ENCODE peak calls at places on chromosomes 5 and 9, in six cellular contexts. V, G, F, N, L and E are unnamed samples.

GRCh38 chr9:37259906-37260305 is 139.5 kb downstream of the ZCCHC7 start:
- DNase-seq in V (no peak), G (no peak), F (no peak), N (no peak), L (no peak), E (no peak)

GRCh38 chr9:124038790-124039633 is 27.4 kb downstream of the LHX2 start:
- DNase-seq in V (no peak), G (no peak), F (no peak), N (no peak), L (no peak), E (no peak)

GRCh38 chr9:75152416-75152815 is 64.1 kb downstream of the OSTF1 start:
- DNase-seq in V (no peak), G (no peak), F (peak), N (no peak), L (no peak), E (no peak)

GRCh38 chr9:131986576-131986975 is 93.1 kb downstream of the MED27 start:
- DNase-seq in V (no peak), G (no peak), F (no peak), N (no peak), L (no peak), E (no peak)

GRCh38 chr5:123530728-123531127 is 18.8 kb downstream of the CSNK1G3 start:
- DNase-seq in V (no peak), G (no peak), F (no peak), N (peak), L (no peak), E (no peak)

GRCh38 chr5:77168187-77168883 is 42.1 kb upstream of the PDE8B start:
- DNase-seq in V (no peak), G (no peak), F (no peak), N (no peak), L (no peak), E (peak)

GRCh38 chr9:126117631-126118030 is 209.0 kb upstream of the MVB12B start:
- DNase-seq in V (no peak), G (no peak), F (no peak), N (no peak), L (no peak), E (no peak)

GRCh38 chr9:7523644-7524043 is 275.9 kb downstream of the DMAC1 start:
- DNase-seq in V (peak), G (no peak), F (no peak), N (no peak), L (no peak), E (no peak)

GRCh38 chr5:2270467-2270866 is 387.7 kb upstream of the IRX4 start:
- DNase-seq in V (no peak), G (no peak), F (no peak), N (no peak), L (no peak), E (no peak)

GRCh38 chr9:120345379-120345778 is 234.6 kb downstream of the CDK5RAP2 start:
- DNase-seq in V (no peak), G (no peak), F (no peak), N (no peak), L (no peak), E (no peak)

GRCh38 chr5:154220625-154221024 is 30.1 kb downstream of the GALNT10 start:
- DNase-seq in V (no peak), G (no peak), F (peak), N (peak), L (peak), E (peak)

GRCh38 chr5:146704949-146705665 is 173.4 kb downstream of the PPP2R2B start:
- DNase-seq in V (no peak), G (no peak), F (no peak), N (no peak), L (no peak), E (no peak)

GRCh38 chr5:41193462-41194166 is 19.7 kb downstream of the C6 start:
- DNase-seq in V (no peak), G (no peak), F (peak), N (peak), L (peak), E (peak)

GRCh38 chr5:76547242-76547890 is 75.8 kb downstream of the F2RL2 start:
- DNase-seq in V (no peak), G (peak), F (peak), N (no peak), L (no peak), E (no peak)

GRCh38 chr5:115773010-115773580 is 43.4 kb downstream of the CDO1 start:
- DNase-seq in V (peak), G (no peak), F (no peak), N (no peak), L (no peak), E (no peak)

GRCh38 chr5:176888016-176888864 is 10.9 kb downstream of the HK3 start:
- DNase-seq in V (no peak), G (no peak), F (no peak), N (no peak), L (no peak), E (no peak)

GRCh38 chr5:33073856-33074255 is 362.7 kb downstream of the NPR3 start:
- DNase-seq in V (no peak), G (no peak), F (peak), N (no peak), L (no peak), E (no peak)

GRCh38 chr5:151406322-151406947 is 41.0 kb upstream of the SLC36A1 start:
- DNase-seq in V (peak), G (no peak), F (peak), N (peak), L (no peak), E (peak)

GRCh38 chr5:6717247-6717646 is 4.0 kb downstream of the TENT4A start:
- DNase-seq in V (no peak), G (no peak), F (no peak), N (no peak), L (no peak), E (no peak)

GRCh38 chr5:133321833-133322420 is 270.1 kb downstream of the HSPA4 start:
- DNase-seq in V (no peak), G (peak), F (no peak), N (no peak), L (no peak), E (no peak)

GRCh38 chr5:133317558-133317957 is 265.7 kb downstream of the HSPA4 start:
- DNase-seq in V (no peak), G (no peak), F (no peak), N (no peak), L (no peak), E (no peak)

GRCh38 chr5:133321286-133321832 is 269.5 kb downstream of the HSPA4 start:
- DNase-seq in V (no peak), G (no peak), F (no peak), N (no peak), L (no peak), E (no peak)

GRCh38 chr5:133319244-133319643 is 267.4 kb downstream of the HSPA4 start:
- DNase-seq in V (no peak), G (no peak), F (no peak), N (no peak), L (no peak), E (no peak)

DNA sequence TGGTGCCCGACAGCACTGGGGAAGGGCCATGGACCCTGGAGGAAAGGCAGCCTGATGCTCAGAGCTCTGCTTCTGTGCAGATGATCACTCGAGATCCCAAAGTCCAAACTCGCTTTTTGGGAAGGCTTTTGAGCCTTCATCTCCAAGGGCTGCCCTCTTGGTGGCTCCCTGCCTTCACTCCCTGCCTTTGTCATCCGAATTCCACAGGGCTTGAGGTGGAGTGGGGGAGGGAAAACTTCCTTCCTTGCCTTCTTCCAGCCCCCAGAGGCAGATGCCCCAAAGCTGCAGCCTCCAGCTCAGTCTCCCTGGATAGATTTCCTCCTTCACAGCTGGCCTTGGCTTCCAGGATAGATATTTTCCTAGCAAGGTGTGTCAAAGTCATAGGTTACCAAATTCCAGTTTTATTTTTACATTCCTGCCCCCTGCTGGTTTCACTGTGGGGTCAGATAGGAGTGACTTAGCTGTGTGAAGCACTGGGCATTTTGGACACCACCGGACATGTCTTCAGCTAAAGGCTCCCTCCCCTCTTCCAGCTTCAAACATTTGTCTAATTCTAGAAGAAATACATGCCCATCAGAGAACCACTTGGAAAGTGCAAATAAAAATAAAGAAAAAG is 268.2 kb downstream of the HSPA4 start:
- DNase-seq in V (peak), G (peak), F (no peak), N (no peak), L (no peak), E (peak)
- TF ChIP-seq CTCF in V (peak), G (no peak), F (no peak), N (peak), L (no peak), E (peak)

GRCh38 chr5:172429201-172429940 is 25.0 kb downstream of the SH3PXD2B start:
- DNase-seq in V (no peak), G (no peak), F (peak), N (peak), L (peak), E (peak)
- H3K4me3 ChIP-seq in V (no peak), G (no peak), F (no peak), N (no peak), L (no peak), E (no peak)

DNA sequence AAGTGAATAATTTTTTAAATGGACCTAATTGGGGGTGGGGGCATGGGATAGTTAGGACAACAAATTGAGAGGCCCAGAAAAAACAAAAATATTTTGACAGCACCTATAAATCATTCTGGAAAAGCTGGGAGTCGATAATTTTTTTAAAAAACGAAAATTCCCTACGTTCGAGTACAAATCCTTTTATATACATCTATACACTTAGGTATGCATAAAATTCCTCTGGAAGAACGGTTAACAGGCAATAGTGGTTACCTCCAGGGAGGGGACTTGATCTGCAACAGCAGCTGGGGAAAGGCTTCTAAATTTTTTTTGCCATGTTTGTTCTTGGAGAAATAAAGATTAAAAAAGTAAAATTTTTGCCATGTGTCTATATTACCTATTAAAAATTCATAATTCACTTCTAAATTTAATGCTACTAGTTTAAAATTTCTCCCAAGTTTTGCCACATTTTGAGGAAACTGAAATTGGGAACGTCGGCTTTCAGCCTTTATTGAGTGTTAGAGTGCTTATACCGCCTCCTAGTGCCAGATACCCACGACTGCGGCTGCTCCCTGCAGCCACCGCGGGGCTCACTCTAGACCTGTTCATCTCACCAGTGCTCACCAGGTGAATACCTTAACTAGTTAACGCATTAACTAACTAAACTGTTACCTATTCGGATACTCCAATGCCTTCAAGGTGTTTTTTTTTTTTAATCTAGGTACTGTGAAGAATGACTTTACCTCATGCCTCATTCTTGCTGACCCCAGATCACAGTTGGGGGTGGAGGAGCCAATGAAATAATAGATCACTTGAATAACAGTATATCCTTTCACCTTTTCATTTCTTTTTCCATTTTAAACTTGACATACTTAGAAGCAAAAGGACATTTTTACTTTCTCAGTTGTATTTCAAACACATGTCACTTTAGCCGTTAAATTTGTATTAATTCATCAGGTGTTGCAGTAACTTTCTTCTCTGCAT is 1.8 kb upstream of the BHMT start:
- DNase-seq in V (peak), G (peak), F (no peak), N (peak), L (no peak), E (no peak)
- TF ChIP-seq CTCF in V (peak), G (peak), F (peak), N (peak), L (peak), E (peak)

GRCh38 chr9:272251-273213 is 57.9 kb downstream of the DOCK8 start:
- DNase-seq in V (no peak), G (peak), F (no peak), N (no peak), L (no peak), E (no peak)
- H3K4me3 ChIP-seq in V (no peak), G (peak), F (no peak), N (no peak), L (no peak), E (no peak)

GRCh38 chr9:84293001-84293798 is 47.4 kb downstream of the SLC28A3 start:
- DNase-seq in V (no peak), G (peak), F (no peak), N (no peak), L (no peak), E (no peak)

GRCh38 chr9:84296146-84296843 is 44.3 kb downstream of the SLC28A3 start:
- DNase-seq in V (no peak), G (peak), F (peak), N (peak), L (peak), E (peak)

GRCh38 chr9:84300271-84300670 is 40.3 kb downstream of the SLC28A3 start:
- DNase-seq in V (peak), G (no peak), F (peak), N (peak), L (peak), E (peak)

GRCh38 chr9:84297162-84297821 is 43.3 kb downstream of the SLC28A3 start:
- DNase-seq in V (no peak), G (no peak), F (no peak), N (peak), L (peak), E (peak)

GRCh38 chr9:84294551-84294950 is 46.0 kb downstream of the SLC28A3 start:
- DNase-seq in V (peak), G (peak), F (no peak), N (no peak), L (no peak), E (no peak)
- TF ChIP-seq CTCF in V (peak), G (peak), F (no peak), N (no peak), L (no peak), E (no peak)

DNA sequence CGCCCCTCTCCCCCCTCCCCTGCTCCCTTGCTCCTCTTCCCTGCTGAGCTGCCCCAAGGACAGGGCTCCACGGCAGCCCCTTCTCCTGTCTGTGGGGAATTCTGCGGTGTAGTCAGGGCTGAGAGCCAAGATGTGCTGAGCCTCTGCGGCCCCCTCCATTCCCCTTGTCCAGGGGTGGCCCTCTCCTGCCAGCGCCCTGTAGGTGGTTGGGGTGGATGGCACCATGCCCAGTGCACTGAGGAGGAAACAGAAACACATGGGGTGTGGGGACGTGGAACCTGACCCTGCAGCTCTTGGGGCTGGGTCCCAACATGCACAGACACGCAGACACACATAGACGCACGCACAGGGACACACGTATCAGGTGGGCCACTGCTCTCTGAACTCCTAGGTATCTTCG is 64.6 kb downstream of the HMCN2 start:
- DNase-seq in V (no peak), G (no peak), F (no peak), N (no peak), L (no peak), E (no peak)
- H3K4me3 ChIP-seq in V (no peak), G (no peak), F (no peak), N (no peak), L (no peak), E (no peak)

DNA sequence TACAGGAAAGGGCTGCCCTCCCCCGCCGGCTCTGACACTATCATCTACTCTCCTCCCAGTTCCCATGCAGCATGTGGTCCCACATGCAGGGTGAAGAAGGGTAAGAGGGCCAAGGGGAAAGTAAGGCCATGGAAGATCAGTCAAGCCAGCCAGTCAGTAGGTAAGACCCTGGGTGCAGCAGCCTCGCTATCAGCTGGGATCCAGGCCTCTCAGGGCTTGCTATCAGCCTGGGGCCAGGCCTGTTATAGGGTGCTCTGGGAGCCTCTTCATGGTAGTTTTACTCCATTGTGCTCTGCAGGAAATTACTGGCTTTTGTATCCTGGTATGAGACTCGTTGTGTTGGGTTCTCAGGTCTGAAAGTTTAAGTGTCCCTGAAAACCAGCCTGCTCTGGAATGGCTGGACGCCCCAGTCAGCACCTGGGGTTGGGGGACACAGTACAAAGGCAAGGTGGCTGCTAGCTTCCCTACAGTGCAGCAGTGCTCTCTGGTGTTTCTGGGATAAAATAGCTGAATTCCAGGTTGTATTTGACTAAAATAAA is 21.4 kb downstream of the SLC22A4 start:
- DNase-seq in V (peak), G (no peak), F (no peak), N (no peak), L (no peak), E (no peak)
- TF ChIP-seq CTCF in V (peak), G (no peak), F (no peak), N (peak), L (no peak), E (no peak)

GRCh38 chr5:121693864-121694263 is 157.8 kb upstream of the FTMT start:
- DNase-seq in V (no peak), G (peak), F (no peak), N (no peak), L (peak), E (no peak)

GRCh38 chr5:121698690-121699089 is 153.0 kb upstream of the FTMT start:
- DNase-seq in V (no peak), G (no peak), F (no peak), N (no peak), L (no peak), E (no peak)

GRCh38 chr5:121692163-121692562 is 159.5 kb upstream of the FTMT start:
- DNase-seq in V (no peak), G (no peak), F (no peak), N (no peak), L (no peak), E (no peak)

GRCh38 chr5:121691478-121691877 is 160.2 kb upstream of the FTMT start:
- DNase-seq in V (peak), G (no peak), F (peak), N (peak), L (no peak), E (peak)

DNA sequence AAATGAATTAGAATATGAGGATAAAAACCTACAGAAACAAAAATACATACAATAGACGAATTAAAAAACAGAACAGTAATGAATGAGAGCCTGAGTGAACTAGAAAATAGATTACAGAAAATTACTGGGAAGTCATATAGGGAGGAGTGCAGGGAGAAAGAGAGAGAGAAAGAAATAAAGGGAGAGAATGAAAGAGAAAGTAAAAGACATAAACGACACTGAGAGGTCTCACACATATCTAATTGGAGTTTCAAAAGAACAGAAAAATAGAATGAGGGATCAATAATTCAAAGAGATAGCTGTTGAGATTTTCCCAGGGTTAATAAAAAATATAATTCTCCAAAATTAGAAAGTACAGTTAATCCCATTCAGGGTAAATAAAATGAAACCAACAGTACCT is 156.4 kb upstream of the FTMT start:
- DNase-seq in V (no peak), G (no peak), F (no peak), N (no peak), L (no peak), E (no peak)
- H3K4me3 ChIP-seq in V (no peak), G (peak), F (peak), N (no peak), L (no peak), E (no peak)

DNA sequence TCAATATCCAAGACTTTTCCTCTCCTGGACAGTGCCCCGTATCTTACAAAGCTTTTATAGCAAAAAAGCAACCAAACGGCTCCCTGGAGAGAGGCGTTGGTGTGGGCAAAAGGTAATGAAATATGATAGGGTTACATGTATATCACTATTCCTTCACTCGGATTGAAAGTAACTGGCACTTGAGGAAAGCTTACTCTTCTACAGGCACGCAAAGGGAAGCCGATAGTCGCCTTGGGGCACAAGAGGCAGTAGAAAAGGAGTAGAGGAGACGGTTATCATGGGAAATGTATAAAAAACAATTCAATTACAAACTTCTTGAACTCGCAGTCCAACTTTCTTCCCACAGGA is 1.1 kb downstream of the DIAPH1 start:
- DNase-seq in V (no peak), G (no peak), F (peak), N (no peak), L (peak), E (no peak)
- TF ChIP-seq CTCF in V (no peak), G (no peak), F (no peak), N (no peak), L (no peak), E (no peak)

GRCh38 chr5:157203417-157203816 is 22.8 kb downstream of the ITK start:
- DNase-seq in V (no peak), G (no peak), F (no peak), N (no peak), L (no peak), E (no peak)
- H3K4me3 ChIP-seq in V (no peak), G (no peak), F (no peak), N (no peak), L (no peak), E (no peak)